ENCODE peak calls at places on chromosomes 1 and 21, in six cellular contexts. P is GM06990, X is esophagus squamous epithelium, C is B cell, I is progenitor cell of endocrine pancreas, W is GM12865. Z is an unnamed sample.

GRCh38 chr1:48469616-48470500 is 2.1 kb downstream of the SPATA6 start:
- DNase-seq in W (no peak), X (no peak), P (no peak), I (no peak), C (peak; percentile 60), Z (no peak)

GRCh38 chr1:233730809-233731208 is 116.9 kb downstream of the KCNK1 start:
- DNase-seq in X (no peak), C (no peak), I (no peak), P (no peak), W (no peak), Z (no peak)

GRCh38 chr1:81377406-81377805 is 423.3 kb upstream of the ADGRL2 start:
- DNase-seq in P (no peak), I (no peak), C (no peak), W (peak; percentile 10), X (no peak), Z (no peak)

GRCh38 chr1:240254006-240254405 is 162.3 kb downstream of the FMN2 start:
- DNase-seq in C (no peak), W (no peak), P (no peak), X (no peak), I (no peak), Z (no peak)

GRCh38 chr1:12272770-12273169 is 42.9 kb downstream of the VPS13D start:
- DNase-seq in I (no peak), P (no peak), C (no peak), W (no peak), X (no peak), Z (no peak)

GRCh38 chr1:207073906-207074820 is 14.5 kb upstream of the C4BPB start:
- DNase-seq in C (no peak), I (no peak), X (no peak), W (no peak), P (no peak), Z (no peak)

GRCh38 chr1:9651565-9652378 is at the start of gene PIK3CD:
- DNase-seq in P (peak; percentile 76), I (peak; percentile 50), C (peak; percentile 67), X (no peak), W (peak; percentile 63), Z (peak; percentile 51)

GRCh38 chr1:68128157-68128556 is 77.7 kb upstream of the DIRAS3 start:
- DNase-seq in C (no peak), W (peak; percentile 39), P (no peak), X (no peak), I (no peak), Z (no peak)

GRCh38 chr1:21925334-21925940 is 11.7 kb downstream of the HSPG2 start:
- DNase-seq in P (no peak), X (no peak), I (no peak), C (no peak), W (no peak), Z (no peak)

GRCh38 chr1:43329995-43330751 is 7.4 kb upstream of the MPL start:
- DNase-seq in W (peak; percentile 34), I (no peak), P (no peak), C (no peak), X (no peak), Z (no peak)

GRCh38 chr1:28646040-28646439 is 2.4 kb upstream of the RNU11 start:
- DNase-seq in X (no peak), C (no peak), I (no peak), P (no peak), W (no peak), Z (no peak)

GRCh38 chr1:74502432-74502831 is 10.0 kb downstream of the LRRC53 start:
- DNase-seq in W (peak; percentile 33), I (peak; percentile 19), X (no peak), P (no peak), C (no peak), Z (no peak)

GRCh38 chr21:45471229-45472052 is 66.5 kb downstream of the COL18A1 start:
- DNase-seq in P (no peak), W (no peak), I (no peak), X (no peak), C (no peak), Z (no peak)

GRCh38 chr1:229624906-229625871 is 733 bp downstream of the TAF5L start:
- DNase-seq in W (peak; percentile 61), I (peak; percentile 54), P (peak; percentile 75), X (no peak), C (peak; percentile 54), Z (peak; percentile 28)

GRCh38 chr21:36419996-36420395 is 34.8 kb downstream of the CHAF1B start:
- DNase-seq in P (peak; percentile 38), W (peak; percentile 92), I (peak; percentile 73), C (peak; percentile 44), X (no peak), Z (peak; percentile 51)

GRCh38 chr1:206674236-206674635 is 10.5 kb upstream of the MAPKAPK2 start:
- DNase-seq in X (no peak), I (no peak), W (no peak), P (no peak), C (no peak), Z (no peak)

GRCh38 chr1:224095339-224095738 is 18.6 kb upstream of the FBXO28 start:
- DNase-seq in I (no peak), X (no peak), P (no peak), C (no peak), W (no peak), Z (no peak)

GRCh38 chr1:170732262-170732595 is 68.3 kb downstream of the PRRX1 start:
- DNase-seq in P (no peak), I (no peak), X (no peak), C (no peak), W (no peak), Z (no peak)

GRCh38 chr21:35086357-35086756 is 37.3 kb upstream of the RUNX1 start:
- DNase-seq in W (no peak), X (no peak), C (no peak), I (no peak), P (no peak), Z (no peak)

GRCh38 chr21:26170471-26171309 is at the start of gene APP:
- DNase-seq in P (peak; percentile 78), X (peak; percentile 7), C (peak; percentile 94), W (peak; percentile 89), I (peak; percentile 89), Z (peak; percentile 77)

GRCh38 chr21:44353200-44353970 is at the start of gene TRPM2:
- DNase-seq in W (peak; percentile 76), I (no peak), C (peak; percentile 52), P (peak; percentile 60), X (no peak), Z (no peak)

GRCh38 chr1:179166663-179167417 is 62.6 kb downstream of the ABL2 start:
- DNase-seq in P (no peak), X (no peak), I (no peak), W (no peak), C (no peak), Z (no peak)

GRCh38 chr1:217563179-217563578 is 67.7 kb downstream of the GPATCH2 start:
- DNase-seq in I (no peak), C (no peak), X (no peak), P (no peak), W (no peak), Z (no peak)

DNA sequence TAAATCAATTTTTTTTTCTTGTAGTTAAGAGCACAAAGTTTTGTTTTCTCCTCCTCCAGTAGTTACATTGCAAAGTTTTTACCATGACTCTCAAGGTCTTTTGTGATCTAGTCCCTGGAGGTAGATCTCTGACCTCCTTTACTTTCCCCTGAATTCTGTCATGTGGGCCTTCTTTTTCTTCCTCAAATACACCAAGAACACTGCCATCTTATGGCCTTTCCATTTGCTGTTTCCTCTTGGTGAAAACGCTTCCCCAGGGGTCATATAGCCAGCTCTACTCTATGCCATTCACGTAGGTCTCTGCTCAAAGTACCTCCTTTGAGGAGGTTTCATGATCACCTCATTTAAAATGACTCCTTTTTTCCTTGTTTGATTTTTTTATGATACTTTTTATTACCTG is 2.7 kb downstream of the DDX20 start:
- DNase-seq in P (no peak), I (no peak), X (no peak), C (no peak), W (no peak), Z (no peak)
- TF ChIP-seq CTCF in P (peak; percentile 7), I (peak; percentile 18), X (no peak), C (no peak), W (no peak), Z (no peak)

GRCh38 chr1:181504294-181505115 is 21.2 kb downstream of the CACNA1E start:
- DNase-seq in I (no peak), P (peak; percentile 84), X (no peak), W (peak; percentile 90), C (peak; percentile 44), Z (no peak)
- TF ChIP-seq CTCF in I (peak; percentile 59), P (peak; percentile 71), X (no peak), W (peak; percentile 68), C (peak; percentile 8), Z (no peak)

GRCh38 chr1:24642481-24643361 is at the start of gene SRRM1:
- DNase-seq in W (peak; percentile 100), X (peak; percentile 97), P (peak; percentile 100), C (peak; percentile 100), I (peak; percentile 95), Z (peak; percentile 96)
- TF ChIP-seq CTCF in W (peak; percentile 7), X (peak; percentile 53), P (peak; percentile 26), C (no peak), I (peak; percentile 26), Z (no peak)

DNA sequence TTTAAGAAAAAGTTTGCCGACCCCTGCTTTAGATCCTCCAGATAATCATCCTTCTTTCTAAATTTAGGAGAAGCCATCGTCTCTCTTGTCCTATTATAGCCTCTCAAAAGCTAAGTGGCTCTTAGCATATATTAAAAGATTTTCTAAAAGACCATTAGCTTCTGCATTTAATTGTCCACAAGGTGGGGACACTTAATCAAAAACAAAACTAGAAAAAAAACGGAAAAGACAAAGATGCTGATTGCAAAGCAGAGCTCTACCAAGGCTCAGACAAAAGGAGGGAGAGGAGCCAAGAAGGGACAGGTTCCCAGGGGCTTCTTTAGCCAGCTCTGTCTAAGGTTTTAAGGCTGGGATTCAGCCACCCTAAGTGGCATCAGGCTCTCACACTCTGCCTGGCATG is 128.3 kb upstream of the HMGB4 start:
- DNase-seq in W (no peak), X (no peak), I (no peak), C (no peak), P (no peak), Z (no peak)
- TF ChIP-seq CTCF in W (no peak), X (peak; percentile 14), I (peak; percentile 26), C (no peak), P (no peak), Z (no peak)

GRCh38 chr1:182700351-182700709 is 15.9 kb upstream of the RGS8 start:
- DNase-seq in I (no peak), P (no peak), W (no peak), X (no peak), C (no peak), Z (no peak)
- TF ChIP-seq CTCF in I (no peak), P (no peak), W (no peak), X (no peak), C (no peak), Z (no peak)